ENCODE peak calls at places on chromosomes 4 and X, in four cellular contexts. One of them, this sample, is unnamed.

GRCh38 chr4:37989398-37990260 is 29.4 kb downstream of the PTTG2 start:
- DNase-seq in A549: no peak
- DNase-seq in vagina: no peak
- DNase-seq in OCI-LY7: peak; percentile 84
- DNase-seq in this sample: no peak

GRCh38 chrX:368811-369562 is 17.7 kb downstream of the PPP2R3B start:
- DNase-seq in OCI-LY7: peak; percentile 79
- DNase-seq in vagina: no peak
- DNase-seq in A549: peak; percentile 39
- DNase-seq in this sample: no peak

GRCh38 chr4:5998333-5998936 is 19.8 kb downstream of the C4orf50 start:
- DNase-seq in vagina: no peak
- DNase-seq in OCI-LY7: peak; percentile 57
- DNase-seq in A549: peak; percentile 64
- DNase-seq in this sample: peak; percentile 61

GRCh38 chr4:53465291-53465690 is 87.8 kb downstream of the FIP1L1 start:
- DNase-seq in A549: no peak
- DNase-seq in OCI-LY7: no peak
- DNase-seq in vagina: no peak
- DNase-seq in this sample: no peak

GRCh38 chr4:184983660-184984356 is 34.5 kb upstream of the HELT start:
- DNase-seq in A549: peak; percentile 26
- DNase-seq in vagina: no peak
- DNase-seq in OCI-LY7: peak; percentile 84
- DNase-seq in this sample: peak; percentile 66

GRCh38 chr4:78653655-78654054 is 102.1 kb downstream of the ANXA3 start:
- DNase-seq in OCI-LY7: peak; percentile 38
- DNase-seq in A549: no peak
- DNase-seq in vagina: no peak
- DNase-seq in this sample: no peak

GRCh38 chr4:3293410-3294391 is 880 bp downstream of the RGS12 start:
- DNase-seq in A549: no peak
- DNase-seq in OCI-LY7: peak; percentile 5
- DNase-seq in vagina: peak; percentile 89
- DNase-seq in this sample: peak; percentile 45

GRCh38 chr4:105092356-105092755 is 54.3 kb upstream of the TET2 start:
- DNase-seq in A549: no peak
- DNase-seq in OCI-LY7: no peak
- DNase-seq in vagina: no peak
- DNase-seq in this sample: no peak

GRCh38 chrX:33415454-33415853 is 204.1 kb upstream of the DMD start:
- DNase-seq in vagina: no peak
- DNase-seq in A549: no peak
- DNase-seq in OCI-LY7: no peak
- DNase-seq in this sample: no peak

GRCh38 chr4:112515278-112516075 is 503 bp downstream of the NEUROG2 start:
- DNase-seq in A549: no peak
- DNase-seq in vagina: no peak
- DNase-seq in OCI-LY7: peak; percentile 35
- DNase-seq in this sample: no peak

GRCh38 chr4:139754913-139755312 is 89.3 kb downstream of the MGST2 start:
- DNase-seq in vagina: no peak
- DNase-seq in OCI-LY7: no peak
- DNase-seq in A549: no peak
- DNase-seq in this sample: no peak

GRCh38 chrX:154026136-154026806 is 6.6 kb upstream of the IRAK1 start:
- DNase-seq in vagina: no peak
- DNase-seq in A549: no peak
- DNase-seq in OCI-LY7: no peak
- DNase-seq in this sample: no peak

DNA sequence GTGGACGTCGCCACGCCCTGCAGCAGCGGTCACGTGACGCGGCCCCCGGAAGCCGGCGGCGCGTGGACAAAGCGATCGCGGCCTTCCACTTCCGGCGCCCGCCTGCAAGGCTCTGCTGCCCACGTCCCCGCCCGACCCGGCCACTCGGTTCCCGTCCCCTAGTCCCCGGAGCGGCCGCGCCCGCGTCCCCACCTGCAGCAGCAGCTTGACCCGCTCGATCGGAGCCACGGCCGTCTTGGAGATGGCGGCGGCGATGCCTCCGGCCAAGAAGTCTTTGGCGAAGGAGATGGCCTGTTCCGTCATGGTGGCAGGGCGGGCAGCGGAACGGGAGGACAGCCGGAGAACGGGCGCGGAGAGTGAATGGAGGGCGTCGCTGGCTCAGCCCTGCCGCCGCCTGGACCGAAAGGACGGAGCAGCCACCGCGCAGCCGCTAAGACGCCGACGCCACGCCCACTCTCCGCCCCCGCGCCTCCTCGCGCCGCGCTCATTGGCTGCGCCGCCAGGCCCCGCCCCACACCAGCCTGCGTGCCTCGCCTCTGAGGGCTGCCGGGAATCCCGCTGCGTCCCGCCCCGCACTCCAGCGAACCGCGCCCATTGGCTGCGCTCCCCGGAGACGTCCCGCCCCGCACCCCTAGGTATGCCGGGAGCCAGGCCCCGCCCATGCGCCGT is at the start of gene SLC25A6:
- DNase-seq in A549: peak; percentile 91
- DNase-seq in OCI-LY7: peak; percentile 99
- DNase-seq in vagina: no peak
- DNase-seq in this sample: peak; percentile 98
- TF ChIP-seq CTCF in A549: no peak
- TF ChIP-seq CTCF in OCI-LY7: peak; percentile 13
- TF ChIP-seq CTCF in vagina: peak; percentile 17
- TF ChIP-seq CTCF in this sample: no peak

DNA sequence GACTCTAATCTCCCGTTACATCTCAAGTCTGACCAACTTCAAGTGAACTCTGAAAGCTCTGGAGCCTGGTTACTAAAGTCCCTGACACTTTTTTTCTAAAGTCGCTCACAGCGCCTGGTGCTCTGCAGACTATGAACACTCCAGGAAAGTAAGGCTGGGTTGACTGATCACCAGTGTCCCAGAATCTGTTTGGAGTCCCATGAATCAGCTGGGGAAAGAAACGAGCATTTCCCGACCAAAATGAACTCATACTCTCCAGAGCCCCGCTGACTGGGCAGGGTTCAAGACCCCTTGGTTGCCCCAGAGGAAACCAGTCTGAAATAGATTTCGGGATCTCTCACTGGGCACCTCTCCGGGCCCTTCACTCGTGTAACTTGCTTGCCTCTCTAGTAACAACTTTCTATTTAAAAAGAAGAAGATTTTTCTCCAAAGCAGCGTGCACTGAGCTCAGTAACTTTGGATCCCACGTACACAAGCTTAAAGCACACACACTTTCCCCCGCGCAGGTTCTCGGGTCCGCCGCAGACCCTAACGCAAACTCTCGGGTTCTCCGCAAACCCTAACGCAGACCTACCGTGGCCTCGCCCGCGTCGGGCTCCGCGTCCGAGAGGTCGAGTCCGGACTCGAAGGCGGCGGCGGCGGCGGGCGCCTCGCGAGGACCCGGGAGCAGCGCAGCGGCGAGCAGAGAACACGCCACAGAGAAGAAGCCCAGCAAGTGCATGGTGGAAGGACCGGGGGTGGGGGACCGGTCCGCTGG is 953 bp downstream of the VEGFC start:
- DNase-seq in A549: no peak
- DNase-seq in vagina: no peak
- DNase-seq in OCI-LY7: no peak
- DNase-seq in this sample: peak; percentile 69
- H3K4me1 ChIP-seq in A549: peaks cover 26% of the 10 kb centered on the region
- H3K4me1 ChIP-seq in vagina: peaks cover 8% of the 10 kb centered on the region
- H3K4me1 ChIP-seq in OCI-LY7: no peaks in the 10 kb centered on the region
- H3K4me1 ChIP-seq in this sample: no peaks in the 10 kb centered on the region

GRCh38 chr4:48139688-48140087 is 5.6 kb upstream of the TXK start:
- DNase-seq in A549: no peak
- DNase-seq in vagina: no peak
- DNase-seq in OCI-LY7: no peak
- DNase-seq in this sample: no peak

GRCh38 chr4:48138936-48139335 is 4.9 kb upstream of the TXK start:
- DNase-seq in A549: no peak
- DNase-seq in OCI-LY7: peak; percentile 82
- DNase-seq in vagina: no peak
- DNase-seq in this sample: no peak

GRCh38 chr4:48137766-48138349 is 3.8 kb upstream of the TXK start:
- DNase-seq in OCI-LY7: peak; percentile 10
- DNase-seq in vagina: no peak
- DNase-seq in A549: no peak
- DNase-seq in this sample: no peak

GRCh38 chr4:48138511-48138910 is 4.5 kb upstream of the TXK start:
- DNase-seq in OCI-LY7: no peak
- DNase-seq in A549: no peak
- DNase-seq in vagina: no peak
- DNase-seq in this sample: no peak

DNA sequence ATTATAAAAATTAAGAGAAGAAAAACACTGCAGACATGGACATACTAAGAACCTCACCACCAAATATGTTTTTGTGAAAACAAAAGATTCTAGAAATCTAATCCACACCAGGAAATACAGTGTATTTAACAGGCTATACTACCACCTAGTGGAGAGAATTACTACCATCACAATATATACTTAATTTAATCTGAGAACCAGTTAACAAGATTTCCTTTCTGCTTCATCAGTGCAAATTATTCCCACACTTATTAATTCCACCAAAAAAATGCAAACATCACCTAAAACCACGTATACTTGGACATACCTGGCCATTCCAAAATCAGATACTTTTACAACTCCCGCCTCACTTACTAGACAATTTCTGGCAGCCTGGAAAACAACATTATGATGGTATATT is 7.0 kb upstream of the TXK start:
- DNase-seq in OCI-LY7: peak; percentile 69
- DNase-seq in A549: peak; percentile 17
- DNase-seq in vagina: no peak
- DNase-seq in this sample: no peak
- TF ChIP-seq CTCF in OCI-LY7: peak; percentile 86
- TF ChIP-seq CTCF in A549: peak; percentile 50
- TF ChIP-seq CTCF in vagina: peak; percentile 29
- TF ChIP-seq CTCF in this sample: peak; percentile 37

DNA sequence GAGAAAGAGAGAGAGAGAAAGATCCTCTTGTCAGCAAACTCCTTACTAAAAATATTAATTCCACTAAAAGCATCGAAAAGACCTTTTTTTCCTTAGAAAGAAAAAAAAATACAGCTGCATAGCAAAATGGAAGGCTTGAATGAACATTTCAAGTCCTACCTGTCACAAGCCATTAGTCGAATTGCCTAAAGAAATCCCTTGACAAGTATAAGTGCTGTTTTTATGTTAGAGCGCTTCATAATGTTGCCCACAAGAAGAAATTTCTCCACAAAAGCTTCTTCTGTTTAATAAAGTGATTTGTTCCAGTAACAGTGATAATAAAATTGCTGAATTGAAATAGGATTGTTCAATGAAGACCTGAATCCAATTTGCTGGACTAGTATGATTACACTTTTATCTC is 105.9 kb downstream of the NKX6-1 start:
- DNase-seq in vagina: no peak
- DNase-seq in A549: no peak
- DNase-seq in OCI-LY7: no peak
- DNase-seq in this sample: no peak
- H3K4me1 ChIP-seq in vagina: no peaks in the 10 kb centered on the region
- H3K4me1 ChIP-seq in A549: no peaks in the 10 kb centered on the region
- H3K4me1 ChIP-seq in OCI-LY7: no peaks in the 10 kb centered on the region
- H3K4me1 ChIP-seq in this sample: no peaks in the 10 kb centered on the region

GRCh38 chr4:23930750-23931488 is 41.1 kb upstream of the PPARGC1A start:
- DNase-seq in A549: no peak
- DNase-seq in vagina: no peak
- DNase-seq in OCI-LY7: no peak
- DNase-seq in this sample: peak; percentile 15
- TF ChIP-seq CTCF in A549: no peak
- TF ChIP-seq CTCF in vagina: no peak
- TF ChIP-seq CTCF in OCI-LY7: no peak
- TF ChIP-seq CTCF in this sample: no peak

This sample was measured in pancreas.